ENCODE peak calls at places on chromosomes 4 and X, in seven cellular contexts. H, W, Y, K, B, S and P are unnamed samples.

GRCh38 chr4:74535471-74535870 is 90.5 kb downstream of the AREG start:
- DNase-seq in H (no peak), W (no peak), Y (no peak), K (no peak), B (no peak), S (no peak), P (no peak)

GRCh38 chr4:24224446-24224845 is 334.6 kb upstream of the PPARGC1A start:
- DNase-seq in H (no peak), W (no peak), Y (peak; percentile 9), K (peak; percentile 7), B (no peak), S (no peak), P (no peak)

GRCh38 chr4:40055873-40056721 is 553 bp upstream of the N4BP2 start:
- DNase-seq in H (peak; percentile 93), W (peak; percentile 72), Y (peak; percentile 80), K (peak; percentile 30), B (peak; percentile 75), S (no peak), P (peak; percentile 71)

GRCh38 chr4:81647388-81647787 is 175.7 kb upstream of the RASGEF1B start:
- DNase-seq in H (no peak), W (no peak), Y (no peak), K (no peak), B (no peak), S (no peak), P (no peak)

GRCh38 chr4:90159193-90159592 is 32.0 kb downstream of the CCSER1 start:
- DNase-seq in H (peak; percentile 9), W (peak; percentile 81), Y (no peak), K (no peak), B (peak; percentile 4), S (no peak), P (no peak)

GRCh38 chrX:137945470-137945869 is 379.5 kb downstream of the ZIC3 start:
- DNase-seq in H (no peak), W (no peak), Y (no peak), K (no peak), B (no peak), S (no peak), P (no peak)

GRCh38 chrX:10140264-10140663 is 16.5 kb upstream of the CLCN4 start:
- DNase-seq in H (no peak), W (no peak), Y (no peak), K (no peak), B (no peak), S (no peak), P (no peak)

GRCh38 chr4:141571793-141572192 is 64.6 kb upstream of the IL15 start:
- DNase-seq in H (no peak), W (no peak), Y (no peak), K (no peak), B (no peak), S (no peak), P (no peak)

GRCh38 chr4:185592845-185593488 is 57.7 kb upstream of the PDLIM3 start:
- DNase-seq in H (no peak), W (no peak), Y (no peak), K (no peak), B (no peak), S (no peak), P (no peak)

GRCh38 chrX:103554687-103555417 is 30.5 kb upstream of the TCEAL4 start:
- DNase-seq in H (peak; percentile 54), W (no peak), Y (peak; percentile 73), K (no peak), B (peak; percentile 67), S (no peak), P (peak; percentile 71)

GRCh38 chr4:81609844-81610243 is 138.1 kb upstream of the RASGEF1B start:
- DNase-seq in H (no peak), W (no peak), Y (no peak), K (no peak), B (no peak), S (no peak), P (no peak)

GRCh38 chr4:1244978-1245471 is 3.9 kb downstream of the CTBP1 start:
- DNase-seq in H (no peak), W (no peak), Y (no peak), K (no peak), B (no peak), S (no peak), P (no peak)

GRCh38 chr4:38621004-38621684 is 42.9 kb upstream of the KLF3 start:
- DNase-seq in H (peak; percentile 63), W (peak; percentile 91), Y (peak; percentile 83), K (peak; percentile 44), B (no peak), S (peak; percentile 36), P (no peak)

GRCh38 chr4:182556576-182556975 is 313.4 kb downstream of the TENM3 start:
- DNase-seq in H (peak; percentile 88), W (no peak), Y (no peak), K (no peak), B (no peak), S (no peak), P (no peak)

GRCh38 chr4:109214622-109215350 is 87.7 kb downstream of the COL25A1 start:
- DNase-seq in H (peak; percentile 54), W (no peak), Y (no peak), K (no peak), B (peak; percentile 82), S (no peak), P (no peak)

GRCh38 chr4:184762100-184762499 is 28.2 kb upstream of the CENPU start:
- DNase-seq in H (no peak), W (no peak), Y (no peak), K (no peak), B (no peak), S (no peak), P (peak; percentile 62)

GRCh38 chr4:113294910-113295309 is 245.5 kb downstream of the ANK2 start:
- DNase-seq in H (no peak), W (no peak), Y (no peak), K (no peak), B (peak; percentile 8), S (no peak), P (no peak)

GRCh38 chr4:111748157-111748556 is 397.1 kb upstream of the FAM241A start:
- DNase-seq in H (no peak), W (no peak), Y (no peak), K (no peak), B (no peak), S (no peak), P (no peak)

GRCh38 chr4:10160280-10160856 is 43.8 kb upstream of the WDR1 start:
- DNase-seq in H (no peak), W (peak; percentile 5), Y (peak; percentile 42), K (peak; percentile 18), B (peak; percentile 34), S (no peak), P (no peak)

GRCh38 chrX:39262641-39263040 is 461.4 kb downstream of the MID1IP1 start:
- DNase-seq in H (no peak), W (no peak), Y (no peak), K (no peak), B (peak; percentile 7), S (peak; percentile 52), P (no peak)

GRCh38 chrX:107542500-107542899 is 85.8 kb upstream of the PRPS1 start:
- DNase-seq in H (peak; percentile 51), W (peak; percentile 48), Y (peak; percentile 30), K (peak; percentile 34), B (peak; percentile 4), S (no peak), P (no peak)

GRCh38 chr4:147160908-147161513 is 215.3 kb upstream of the TTC29 start:
- DNase-seq in H (peak; percentile 54), W (peak; percentile 58), Y (peak; percentile 78), K (peak; percentile 24), B (peak; percentile 53), S (peak; percentile 19), P (peak; percentile 18)

GRCh38 chr4:15234101-15234500 is 193.7 kb upstream of the C1QTNF7 start:
- DNase-seq in H (peak; percentile 87), W (peak; percentile 57), Y (no peak), K (no peak), B (no peak), S (peak; percentile 15), P (no peak)

DNA sequence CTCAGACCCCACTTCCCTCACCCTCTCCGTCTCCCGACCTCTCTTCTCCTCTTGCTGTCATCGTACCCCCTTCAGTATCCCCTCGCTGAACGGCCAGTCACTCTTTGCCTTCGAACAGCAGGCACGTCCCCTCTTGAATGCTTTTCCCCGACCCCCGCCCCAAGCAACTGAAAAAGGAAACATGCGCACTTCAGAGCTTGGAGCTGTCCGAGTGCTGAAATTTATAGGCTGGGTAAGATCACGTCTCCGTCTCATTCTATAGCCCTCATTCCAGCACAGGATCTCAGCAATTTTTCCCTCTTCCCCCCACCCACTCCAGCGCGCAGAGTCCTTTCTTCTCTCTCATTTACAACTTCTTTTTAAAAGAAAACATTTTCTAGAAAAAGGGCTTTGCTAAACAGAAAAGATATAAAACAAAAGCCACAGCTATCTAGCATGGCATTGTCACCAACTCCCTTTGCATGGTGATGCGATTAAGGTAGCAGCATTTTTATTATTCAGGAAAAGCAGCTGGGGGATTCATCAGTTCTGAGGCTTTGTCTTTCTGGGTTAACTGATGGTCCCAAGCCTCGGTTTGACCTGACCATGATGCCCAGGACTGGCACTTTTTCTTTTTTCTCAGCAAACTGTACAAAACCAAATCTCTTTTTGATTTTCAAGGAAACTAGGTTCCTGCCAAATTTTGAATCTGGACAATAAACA is at the start of gene GLRA2:
- DNase-seq in H (peak; percentile 5), W (peak; percentile 35), Y (peak; percentile 58), K (peak; percentile 1), B (no peak), S (no peak), P (peak; percentile 45)
- H3K4me2 ChIP-seq in H (no peak within 1 kb of the TSS), W (no peak within 1 kb of the TSS), Y (peak within 1 kb of the TSS; percentile 83), K (peak within 1 kb of the TSS; percentile 23), B (no peak within 1 kb of the TSS), S (peak within 1 kb of the TSS; percentile 43), P (no peak within 1 kb of the TSS)

GRCh38 chr4:8855781-8856245 is 15.8 kb downstream of the HMX1 start:
- DNase-seq in H (no peak), W (no peak), Y (no peak), K (no peak), B (no peak), S (no peak), P (no peak)

GRCh38 chr4:8857682-8858187 is 13.9 kb downstream of the HMX1 start:
- DNase-seq in H (no peak), W (no peak), Y (no peak), K (no peak), B (no peak), S (no peak), P (no peak)

GRCh38 chr4:8858188-8858924 is 13.3 kb downstream of the HMX1 start:
- DNase-seq in H (no peak), W (no peak), Y (no peak), K (no peak), B (no peak), S (no peak), P (no peak)

GRCh38 chr4:8858925-8859210 is 12.8 kb downstream of the HMX1 start:
- DNase-seq in H (no peak), W (no peak), Y (no peak), K (no peak), B (no peak), S (no peak), P (no peak)

GRCh38 chr4:8856835-8857590 is 14.6 kb downstream of the HMX1 start:
- DNase-seq in H (no peak), W (no peak), Y (no peak), K (no peak), B (no peak), S (no peak), P (no peak)
- TF ChIP-seq EZH2 in H (peak; percentile 74), W (no peak), Y (peak; percentile 89), K (no peak), B (peak; percentile 82), S (peak; percentile 81), P (no peak)

GRCh38 chr4:86633854-86634253 is 39.7 kb downstream of the PTPN13 start:
- DNase-seq in H (no peak), W (no peak), Y (no peak), K (no peak), B (no peak), S (no peak), P (no peak)
- H3K4me2 ChIP-seq in H (peak overlapping the region; percentile 78), W (no peak overlapping the region), Y (peak overlapping the region; percentile 25), K (no peak overlapping the region), B (no peak overlapping the region), S (no peak overlapping the region), P (no peak overlapping the region)

GRCh38 chr4:41752081-41752836 is 3.7 kb upstream of the PHOX2B start:
- DNase-seq in H (no peak), W (no peak), Y (no peak), K (no peak), B (no peak), S (no peak), P (no peak)
- TF ChIP-seq EZH2 in H (no peak), W (no peak), Y (peak; percentile 76), K (no peak), B (no peak), S (no peak), P (no peak)